ENCODE peak calls at places on chromosome 18, in eight cellular contexts. One of them, this sample, is unnamed.

GRCh38 chr18:57438669-57439616 is 3.8 kb downstream of the ONECUT2 start:
- DNase-seq in small intestine: peak
- DNase-seq in AG10803: no peak
- DNase-seq in GDM1: no peak
- DNase-seq in kidney: no peak
- DNase-seq in endothelial cell: no peak
- DNase-seq in psoas muscle: no peak
- DNase-seq in frontal cortex: no peak
- DNase-seq in this sample: no peak

GRCh38 chr18:30997223-30997622 is 45.3 kb downstream of the DSC3 start:
- DNase-seq in small intestine: no peak
- DNase-seq in GDM1: no peak
- DNase-seq in frontal cortex: no peak
- DNase-seq in endothelial cell: no peak
- DNase-seq in kidney: no peak
- DNase-seq in psoas muscle: no peak
- DNase-seq in AG10803: no peak
- DNase-seq in this sample: no peak

GRCh38 chr18:53426656-53427055 is 797.8 kb downstream of the MBD2 start:
- DNase-seq in GDM1: no peak
- DNase-seq in AG10803: no peak
- DNase-seq in psoas muscle: no peak
- DNase-seq in endothelial cell: no peak
- DNase-seq in frontal cortex: no peak
- DNase-seq in small intestine: no peak
- DNase-seq in kidney: no peak
- DNase-seq in this sample: no peak

GRCh38 chr18:61833387-61833786 is 59.4 kb downstream of the RNF152 start:
- DNase-seq in AG10803: peak
- DNase-seq in endothelial cell: no peak
- DNase-seq in GDM1: no peak
- DNase-seq in small intestine: no peak
- DNase-seq in kidney: no peak
- DNase-seq in psoas muscle: no peak
- DNase-seq in frontal cortex: no peak
- DNase-seq in this sample: no peak

GRCh38 chr18:60327880-60328589 is 44.5 kb downstream of the MC4R start:
- DNase-seq in small intestine: no peak
- DNase-seq in AG10803: no peak
- DNase-seq in kidney: no peak
- DNase-seq in endothelial cell: no peak
- DNase-seq in GDM1: no peak
- DNase-seq in frontal cortex: no peak
- DNase-seq in psoas muscle: no peak
- DNase-seq in this sample: no peak

GRCh38 chr18:59885579-59886163 is 14.1 kb upstream of the PMAIP1 start:
- DNase-seq in psoas muscle: no peak
- DNase-seq in AG10803: peak
- DNase-seq in kidney: no peak
- DNase-seq in frontal cortex: no peak
- DNase-seq in endothelial cell: no peak
- DNase-seq in GDM1: no peak
- DNase-seq in small intestine: no peak
- DNase-seq in this sample: no peak

GRCh38 chr18:77320960-77321559 is 71.4 kb downstream of the GALR1 start:
- DNase-seq in kidney: no peak
- DNase-seq in frontal cortex: no peak
- DNase-seq in GDM1: no peak
- DNase-seq in endothelial cell: no peak
- DNase-seq in psoas muscle: no peak
- DNase-seq in small intestine: no peak
- DNase-seq in AG10803: no peak
- DNase-seq in this sample: no peak

GRCh38 chr18:9838144-9838877 is 47.5 kb upstream of the TXNDC2 start:
- DNase-seq in frontal cortex: no peak
- DNase-seq in GDM1: no peak
- DNase-seq in endothelial cell: no peak
- DNase-seq in kidney: no peak
- DNase-seq in AG10803: peak
- DNase-seq in small intestine: no peak
- DNase-seq in psoas muscle: no peak
- DNase-seq in this sample: peak